ENCODE peak calls at places on chromosome 15, in five cellular contexts. One of them, this sample, is unnamed.

GRCh38 chr15:99720533-99720932 is 12.7 kb downstream of the LYSMD4 start:
- DNase-seq in retinal pigment epithelial cell: no peak
- DNase-seq in astrocyte of the spinal cord: no peak
- DNase-seq in left ventricle myocardium inferior: no peak
- DNase-seq in HFF-Myc: no peak
- DNase-seq in this sample: no peak

GRCh38 chr15:70466895-70467529 is 296.3 kb downstream of the UACA start:
- DNase-seq in retinal pigment epithelial cell: no peak
- DNase-seq in astrocyte of the spinal cord: peak
- DNase-seq in left ventricle myocardium inferior: peak
- DNase-seq in HFF-Myc: peak
- DNase-seq in this sample: peak

GRCh38 chr15:56917652-56918045 is 795 bp upstream of the TCF12 start:
- DNase-seq in retinal pigment epithelial cell: no peak
- DNase-seq in astrocyte of the spinal cord: no peak
- DNase-seq in left ventricle myocardium inferior: no peak
- DNase-seq in HFF-Myc: no peak
- DNase-seq in this sample: peak

GRCh38 chr15:83844742-83845141 is 190.8 kb downstream of the ADAMTSL3 start:
- DNase-seq in retinal pigment epithelial cell: no peak
- DNase-seq in astrocyte of the spinal cord: no peak
- DNase-seq in left ventricle myocardium inferior: no peak
- DNase-seq in HFF-Myc: no peak
- DNase-seq in this sample: no peak

GRCh38 chr15:51718745-51719144 is 18.7 kb downstream of the LYSMD2 start:
- DNase-seq in retinal pigment epithelial cell: no peak
- DNase-seq in astrocyte of the spinal cord: no peak
- DNase-seq in left ventricle myocardium inferior: no peak
- DNase-seq in HFF-Myc: no peak
- DNase-seq in this sample: no peak

GRCh38 chr15:71364117-71364584 is 248.9 kb downstream of the THSD4 start:
- DNase-seq in retinal pigment epithelial cell: no peak
- DNase-seq in astrocyte of the spinal cord: no peak
- DNase-seq in left ventricle myocardium inferior: no peak
- DNase-seq in HFF-Myc: no peak
- DNase-seq in this sample: no peak

GRCh38 chr15:74209997-74210573 is 7.5 kb upstream of the STRA6 start:
- DNase-seq in retinal pigment epithelial cell: peak
- DNase-seq in astrocyte of the spinal cord: peak
- DNase-seq in left ventricle myocardium inferior: no peak
- DNase-seq in HFF-Myc: no peak
- DNase-seq in this sample: no peak

GRCh38 chr15:59157398-59157797 is 49.2 kb upstream of the LDHAL6B start:
- DNase-seq in retinal pigment epithelial cell: no peak
- DNase-seq in astrocyte of the spinal cord: no peak
- DNase-seq in left ventricle myocardium inferior: no peak
- DNase-seq in HFF-Myc: no peak
- DNase-seq in this sample: no peak

GRCh38 chr15:52228928-52229327 is 37.7 kb upstream of the GNB5 start:
- DNase-seq in retinal pigment epithelial cell: no peak
- DNase-seq in astrocyte of the spinal cord: no peak
- DNase-seq in left ventricle myocardium inferior: no peak
- DNase-seq in HFF-Myc: no peak
- DNase-seq in this sample: peak

GRCh38 chr15:60093273-60094067 is 89.4 kb downstream of the FOXB1 start:
- DNase-seq in retinal pigment epithelial cell: no peak
- DNase-seq in astrocyte of the spinal cord: no peak
- DNase-seq in left ventricle myocardium inferior: no peak
- DNase-seq in HFF-Myc: no peak
- DNase-seq in this sample: peak

GRCh38 chr15:63979227-63979793 is 67.0 kb downstream of the DAPK2 start:
- DNase-seq in retinal pigment epithelial cell: peak
- DNase-seq in astrocyte of the spinal cord: no peak
- DNase-seq in left ventricle myocardium inferior: no peak
- DNase-seq in HFF-Myc: no peak
- DNase-seq in this sample: no peak

GRCh38 chr15:66702770-66703539 is 919 bp downstream of the SMAD6 start:
- DNase-seq in retinal pigment epithelial cell: no peak
- DNase-seq in astrocyte of the spinal cord: no peak
- DNase-seq in left ventricle myocardium inferior: peak
- DNase-seq in HFF-Myc: no peak
- DNase-seq in this sample: no peak

GRCh38 chr15:29092376-29093064 is 177.1 kb downstream of the NSMCE3 start:
- DNase-seq in retinal pigment epithelial cell: no peak
- DNase-seq in astrocyte of the spinal cord: no peak
- DNase-seq in left ventricle myocardium inferior: no peak
- DNase-seq in HFF-Myc: no peak
- DNase-seq in this sample: no peak

GRCh38 chr15:74365619-74366445 is 1.6 kb downstream of the CYP11A1 start:
- DNase-seq in retinal pigment epithelial cell: no peak
- DNase-seq in astrocyte of the spinal cord: peak
- DNase-seq in left ventricle myocardium inferior: peak
- DNase-seq in HFF-Myc: no peak
- DNase-seq in this sample: no peak

GRCh38 chr15:77029166-77030041 is 34.5 kb downstream of the PSTPIP1 start:
- DNase-seq in retinal pigment epithelial cell: no peak
- DNase-seq in astrocyte of the spinal cord: no peak
- DNase-seq in left ventricle myocardium inferior: no peak
- DNase-seq in HFF-Myc: no peak
- DNase-seq in this sample: peak

GRCh38 chr15:77607111-77607893 is 25.4 kb downstream of the LINGO1 start:
- DNase-seq in retinal pigment epithelial cell: peak
- DNase-seq in astrocyte of the spinal cord: no peak
- DNase-seq in left ventricle myocardium inferior: peak
- DNase-seq in HFF-Myc: no peak
- DNase-seq in this sample: no peak

GRCh38 chr15:69543681-69544080 is 91.1 kb downstream of the RPLP1 start:
- DNase-seq in retinal pigment epithelial cell: no peak
- DNase-seq in astrocyte of the spinal cord: no peak
- DNase-seq in left ventricle myocardium inferior: no peak
- DNase-seq in HFF-Myc: no peak
- DNase-seq in this sample: no peak

GRCh38 chr15:49199666-49200065 is 29.6 kb downstream of the GALK2 start:
- DNase-seq in retinal pigment epithelial cell: no peak
- DNase-seq in astrocyte of the spinal cord: no peak
- DNase-seq in left ventricle myocardium inferior: no peak
- DNase-seq in HFF-Myc: no peak
- DNase-seq in this sample: no peak

GRCh38 chr15:95134306-95135100 is 903.1 kb downstream of the MCTP2 start:
- DNase-seq in retinal pigment epithelial cell: no peak
- DNase-seq in astrocyte of the spinal cord: peak
- DNase-seq in left ventricle myocardium inferior: no peak
- DNase-seq in HFF-Myc: no peak
- DNase-seq in this sample: no peak

GRCh38 chr15:58669108-58669507 is 80.4 kb downstream of the ADAM10 start:
- DNase-seq in retinal pigment epithelial cell: no peak
- DNase-seq in astrocyte of the spinal cord: no peak
- DNase-seq in left ventricle myocardium inferior: no peak
- DNase-seq in HFF-Myc: no peak
- DNase-seq in this sample: no peak

GRCh38 chr15:89912145-89912673 is 543 bp downstream of the ARPIN start:
- DNase-seq in retinal pigment epithelial cell: no peak
- DNase-seq in astrocyte of the spinal cord: peak
- DNase-seq in left ventricle myocardium inferior: peak
- DNase-seq in HFF-Myc: no peak
- DNase-seq in this sample: peak

GRCh38 chr15:38202356-38202755 is 50.3 kb upstream of the SPRED1 start:
- DNase-seq in retinal pigment epithelial cell: no peak
- DNase-seq in astrocyte of the spinal cord: no peak
- DNase-seq in left ventricle myocardium inferior: no peak
- DNase-seq in HFF-Myc: no peak
- DNase-seq in this sample: no peak

GRCh38 chr15:71874245-71874644 is 63.9 kb downstream of the NR2E3 start:
- DNase-seq in retinal pigment epithelial cell: no peak
- DNase-seq in astrocyte of the spinal cord: no peak
- DNase-seq in left ventricle myocardium inferior: no peak
- DNase-seq in HFF-Myc: no peak
- DNase-seq in this sample: no peak

GRCh38 chr15:83585770-83586169 is 68.2 kb upstream of the ADAMTSL3 start:
- DNase-seq in retinal pigment epithelial cell: no peak
- DNase-seq in astrocyte of the spinal cord: no peak
- DNase-seq in left ventricle myocardium inferior: no peak
- DNase-seq in HFF-Myc: no peak
- DNase-seq in this sample: no peak

GRCh38 chr15:70566047-70566835 is 197.1 kb downstream of the UACA start:
- DNase-seq in retinal pigment epithelial cell: no peak
- DNase-seq in astrocyte of the spinal cord: peak
- DNase-seq in left ventricle myocardium inferior: no peak
- DNase-seq in HFF-Myc: no peak
- DNase-seq in this sample: no peak

GRCh38 chr15:41476416-41477048 is 17.1 kb upstream of the ITPKA start:
- DNase-seq in retinal pigment epithelial cell: no peak
- DNase-seq in astrocyte of the spinal cord: no peak
- DNase-seq in left ventricle myocardium inferior: no peak
- DNase-seq in HFF-Myc: no peak
- DNase-seq in this sample: no peak

GRCh38 chr15:74917676-74918075 is 11.0 kb upstream of the FAM219B start:
- DNase-seq in retinal pigment epithelial cell: no peak
- DNase-seq in astrocyte of the spinal cord: no peak
- DNase-seq in left ventricle myocardium inferior: no peak
- DNase-seq in HFF-Myc: no peak
- DNase-seq in this sample: no peak

GRCh38 chr15:98900382-98900781 is 107.2 kb downstream of the PGPEP1L start:
- DNase-seq in retinal pigment epithelial cell: no peak
- DNase-seq in astrocyte of the spinal cord: peak
- DNase-seq in left ventricle myocardium inferior: no peak
- DNase-seq in HFF-Myc: no peak
- DNase-seq in this sample: no peak

GRCh38 chr15:92128788-92129187 is 264.9 kb upstream of the ST8SIA2 start:
- DNase-seq in retinal pigment epithelial cell: no peak
- DNase-seq in astrocyte of the spinal cord: no peak
- DNase-seq in left ventricle myocardium inferior: no peak
- DNase-seq in HFF-Myc: no peak
- DNase-seq in this sample: no peak

GRCh38 chr15:50886139-50886467 is 22.4 kb upstream of the AP4E1 start:
- DNase-seq in retinal pigment epithelial cell: no peak
- DNase-seq in astrocyte of the spinal cord: no peak
- DNase-seq in left ventricle myocardium inferior: no peak
- DNase-seq in HFF-Myc: no peak
- DNase-seq in this sample: no peak